ENCODE peak calls at places on chromosomes 1 and 21, in five cellular contexts. J is GM12865; A is CD4-positive, alpha-beta T cell; N is cardiac fibroblast; K is OCI-LY7. R is an unnamed sample.

GRCh38 chr1:229841230-229841629 is 215.2 kb downstream of the URB2 start:
- DNase-seq in N (no peak), A (no peak), J (peak; percentile 63), K (peak; percentile 21), R (no peak)

GRCh38 chr1:220300442-220301121 is 28.3 kb upstream of the RAB3GAP2 start:
- DNase-seq in N (peak; percentile 94), K (no peak), J (no peak), A (no peak), R (no peak)

GRCh38 chr1:184743062-184743756 is 11.4 kb downstream of the EDEM3 start:
- DNase-seq in J (peak; percentile 81), A (no peak), N (peak; percentile 18), K (no peak), R (no peak)

GRCh38 chr1:77388655-77389054 is 106.8 kb downstream of the AK5 start:
- DNase-seq in N (no peak), K (no peak), J (no peak), A (no peak), R (no peak)

GRCh38 chr1:11649624-11650330 is 4.5 kb downstream of the FBXO2 start:
- DNase-seq in N (no peak), J (no peak), A (no peak), K (no peak), R (no peak)

GRCh38 chr1:220808501-220809186 is 21.9 kb downstream of the MTARC1 start:
- DNase-seq in J (no peak), N (no peak), A (no peak), K (no peak), R (no peak)

GRCh38 chr1:84225636-84226035 is 75.9 kb upstream of the SAMD13 start:
- DNase-seq in K (peak; percentile 9), J (no peak), A (no peak), N (no peak), R (no peak)

GRCh38 chr1:11529763-11530730 is 51.1 kb downstream of the DISP3 start:
- DNase-seq in J (no peak), A (no peak), N (no peak), K (no peak), R (no peak)

GRCh38 chr1:238492271-238492670 is 601.5 kb upstream of the ZP4 start:
- DNase-seq in N (no peak), J (no peak), A (no peak), K (no peak), R (no peak)

GRCh38 chr21:36699546-36700294 is 805 bp downstream of the SIM2 start:
- DNase-seq in K (no peak), A (no peak), N (no peak), J (no peak), R (no peak)

GRCh38 chr1:7899741-7900140 is 40.9 kb downstream of the TNFRSF9 start:
- DNase-seq in J (no peak), A (no peak), K (no peak), N (peak; percentile 45), R (peak; percentile 22)

GRCh38 chr1:45411510-45411899 is 71.3 kb upstream of the MUTYH start:
- DNase-seq in K (no peak), A (no peak), N (no peak), J (no peak), R (no peak)

GRCh38 chr1:240888039-240888786 is 276.3 kb upstream of the GREM2 start:
- DNase-seq in A (no peak), N (peak; percentile 23), K (peak; percentile 64), J (peak; percentile 53), R (no peak)

GRCh38 chr1:30416221-30416820 is 307.1 kb downstream of the MATN1 start:
- DNase-seq in J (no peak), A (no peak), K (no peak), N (no peak), R (peak; percentile 44)

GRCh38 chr1:89763649-89763986 is 57.2 kb upstream of the LRRC8D start:
- DNase-seq in A (no peak), N (no peak), K (no peak), J (no peak), R (no peak)

GRCh38 chr1:87730274-87731222 is 401.9 kb downstream of the LMO4 start:
- DNase-seq in K (no peak), N (no peak), J (no peak), A (no peak), R (no peak)

GRCh38 chr1:47992720-47993119 is 4.5 kb downstream of the TRABD2B start:
- DNase-seq in A (no peak), J (no peak), N (peak; percentile 25), K (no peak), R (no peak)

GRCh38 chr1:28127617-28128257 is 39.3 kb upstream of the EYA3 start:
- DNase-seq in N (no peak), A (no peak), K (peak; percentile 53), J (peak; percentile 82), R (no peak)

GRCh38 chr1:147664206-147664605 is 6.1 kb downstream of the ACP6 start:
- DNase-seq in A (no peak), N (no peak), J (no peak), K (no peak), R (no peak)

GRCh38 chr1:90371106-90371813 is 345.8 kb downstream of the BARHL2 start:
- DNase-seq in N (no peak), A (no peak), J (no peak), K (no peak), R (no peak)

DNA sequence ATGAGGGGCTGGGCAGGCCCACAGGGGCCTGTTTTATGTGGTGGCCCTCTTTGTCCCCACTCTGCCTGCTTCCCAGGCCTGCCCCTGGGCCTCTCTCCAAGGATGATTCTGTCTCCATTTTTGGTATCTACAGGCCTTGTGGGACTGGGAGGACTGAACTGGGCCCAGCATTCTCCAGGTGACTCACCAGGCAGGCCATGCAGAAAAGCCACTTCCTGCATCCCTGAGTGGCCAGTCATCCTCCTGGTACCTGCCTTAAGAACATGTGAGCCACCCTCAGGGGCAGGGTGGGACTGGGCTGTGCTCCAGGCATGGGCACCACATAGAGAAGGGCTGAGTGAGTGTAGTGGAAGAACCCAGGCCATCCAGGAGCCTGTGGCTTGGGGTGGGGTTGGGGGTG is 20.0 kb upstream of the BCAR3 start:
- DNase-seq in K (no peak), N (peak; percentile 99), J (peak; percentile 77), A (no peak), R (no peak)
- TF ChIP-seq CTCF in K (no peak), N (no peak), J (no peak), A (no peak), R (no peak)

DNA sequence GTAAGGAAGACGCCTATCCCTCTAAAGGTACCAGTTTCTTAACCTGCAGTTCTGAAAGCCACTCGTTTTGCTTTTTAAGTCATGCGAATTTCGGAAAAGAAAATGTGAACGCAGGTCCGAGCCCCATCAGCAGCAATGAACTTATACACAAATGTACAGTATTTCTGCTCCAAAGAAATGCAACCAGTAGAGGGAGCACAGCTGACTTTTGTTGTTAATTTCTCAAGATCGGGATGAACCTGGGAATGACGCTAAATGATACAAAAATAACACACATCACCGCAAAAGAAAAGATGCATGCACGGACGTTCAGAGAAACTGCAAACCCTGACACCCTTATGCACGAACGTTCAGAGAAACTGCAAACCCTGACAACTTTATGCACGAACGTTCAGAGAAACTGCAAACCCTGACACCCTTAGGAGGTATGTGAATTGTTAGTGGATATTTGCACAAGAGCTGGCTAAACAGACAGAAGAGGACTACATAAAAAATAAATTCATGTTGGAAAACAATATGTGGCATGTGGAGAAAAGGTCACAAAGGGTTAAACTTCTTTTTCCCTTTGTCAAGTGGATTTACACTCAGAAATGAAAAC is 3.5 kb upstream of the TIAM1 start:
- DNase-seq in J (no peak), N (peak; percentile 61), A (no peak), K (peak; percentile 35), R (no peak)
- TF ChIP-seq CTCF in J (no peak), N (peak; percentile 46), A (no peak), K (peak; percentile 81), R (peak; percentile 70)

GRCh38 chr1:154199563-154199879 is 6.6 kb downstream of the CFAP141 start:
- DNase-seq in N (no peak), K (no peak), A (no peak), J (no peak), R (no peak)
- TF ChIP-seq CTCF in N (no peak), K (no peak), A (no peak), J (no peak), R (no peak)

DNA sequence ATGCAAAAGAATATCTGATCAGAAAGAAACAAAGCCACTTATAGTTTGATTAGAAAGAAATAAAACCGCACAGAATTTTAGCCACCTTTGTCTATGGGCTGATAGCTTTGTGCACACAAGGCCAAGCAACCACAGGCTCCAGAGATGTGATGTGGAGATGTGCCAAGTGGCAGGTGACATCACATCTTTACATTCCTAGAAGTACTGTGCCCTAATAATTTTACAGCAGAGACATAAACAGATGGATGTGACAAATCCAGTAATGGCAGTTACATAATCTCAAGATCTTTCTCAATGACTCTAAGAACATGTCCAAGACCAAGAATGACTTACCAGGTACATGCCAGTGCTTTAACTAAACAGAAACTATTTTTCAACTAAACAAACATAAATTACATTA is 159.5 kb downstream of the LTN1 start:
- DNase-seq in A (no peak), N (peak; percentile 9), J (no peak), K (no peak), R (no peak)
- TF ChIP-seq CTCF in A (no peak), N (no peak), J (no peak), K (no peak), R (no peak)

GRCh38 chr1:116983678-116984077 is 17.9 kb upstream of the CD101 start:
- DNase-seq in N (no peak), A (no peak), K (no peak), J (no peak), R (no peak)

GRCh38 chr1:116983112-116983511 is 18.4 kb upstream of the CD101 start:
- DNase-seq in J (no peak), N (no peak), A (no peak), K (no peak), R (no peak)

GRCh38 chr1:116981521-116982037 is 20.0 kb upstream of the CD101 start:
- DNase-seq in A (no peak), K (no peak), J (no peak), N (no peak), R (no peak)

GRCh38 chr1:116984406-116985160 is 17.0 kb upstream of the CD101 start:
- DNase-seq in A (no peak), J (no peak), N (no peak), K (no peak), R (no peak)

DNA sequence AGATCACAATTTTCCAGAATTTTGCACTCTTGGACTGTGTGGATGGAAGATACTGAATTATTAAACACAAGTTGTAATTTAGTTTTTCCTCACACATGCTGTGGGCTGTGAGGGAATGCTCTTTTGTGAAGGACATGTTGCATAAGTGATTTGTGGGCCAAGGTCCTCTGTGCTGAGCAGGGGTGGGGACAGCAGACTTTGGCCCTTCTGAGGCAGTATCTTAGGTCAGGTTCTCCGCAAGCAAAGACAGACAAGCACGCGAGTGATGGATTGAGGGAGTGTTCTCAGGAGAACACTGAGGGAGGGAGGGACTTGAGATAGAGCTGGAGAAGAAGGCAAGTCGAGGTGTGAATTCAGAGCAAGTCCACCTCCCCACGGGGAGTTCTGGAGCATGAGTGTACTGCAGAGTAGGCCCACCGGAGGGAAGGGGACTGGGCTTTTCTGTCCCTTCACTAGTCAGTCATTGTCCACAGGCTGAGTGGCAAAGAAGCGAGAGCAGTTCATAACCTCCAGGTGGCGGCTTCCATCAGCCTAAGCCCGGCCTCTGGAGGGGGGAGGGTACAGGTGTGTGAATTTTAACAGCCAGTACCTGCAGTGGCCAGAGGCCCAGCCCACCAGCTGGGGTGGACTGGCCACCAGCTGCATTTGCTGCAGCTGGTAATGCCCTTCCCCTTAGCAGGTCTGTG is 19.1 kb upstream of the CD101 start:
- DNase-seq in A (no peak), K (no peak), J (peak; percentile 12), N (no peak), R (no peak)
- TF ChIP-seq CTCF in A (no peak), K (no peak), J (no peak), N (no peak), R (no peak)

GRCh38 chr1:57072775-57073174 is 107.0 kb upstream of the C8B start:
- DNase-seq in K (peak; percentile 7), N (no peak), A (no peak), J (peak; percentile 17), R (no peak)
- TF ChIP-seq CTCF in K (peak; percentile 49), N (no peak), A (no peak), J (peak; percentile 13), R (peak; percentile 50)

R was measured in type B pancreatic cell.